ENCODE peak calls at places on chromosomes 11 and 22, in nine cellular contexts. X is HCT116, I is cardiac fibroblast, D is mesendoderm, R is HEK293T, H is IMR-90, E is Calu3, Q is tibial nerve, Y is NCI-H1694. M is an unnamed sample.

GRCh38 chr22:49620666-49621065 is 207.0 kb downstream of the BRD1 start:
- DNase-seq in X (no peak), I (no peak), D (no peak), R (no peak), H (no peak), E (no peak), Q (no peak), Y (no peak), M (no peak)

GRCh38 chr11:126978155-126978554 is 22.4 kb downstream of the KIRREL3 start:
- DNase-seq in X (no peak), I (no peak), D (peak; percentile 71), R (no peak), H (no peak), E (peak; percentile 10), Q (no peak), Y (no peak), M (no peak)

GRCh38 chr22:30591191-30591587 is 521 bp downstream of the PES1 start:
- DNase-seq in X (no peak), I (peak; percentile 46), D (no peak), R (no peak), H (peak; percentile 56), E (no peak), Q (no peak), Y (no peak), M (no peak)

GRCh38 chr11:73996161-73996747 is 12.6 kb downstream of the UCP3 start:
- DNase-seq in X (no peak), I (no peak), D (no peak), R (no peak), H (no peak), E (no peak), Q (no peak), Y (no peak), M (no peak)

GRCh38 chr11:118900535-118901384 is 17.1 kb downstream of the CXCR5 start:
- DNase-seq in X (no peak), I (no peak), D (no peak), R (no peak), H (no peak), E (no peak), Q (no peak), Y (no peak), M (no peak)

GRCh38 chr11:66459138-66459778 is 7.4 kb upstream of the PELI3 start:
- DNase-seq in X (no peak), I (no peak), D (no peak), R (no peak), H (no peak), E (no peak), Q (no peak), Y (no peak), M (peak; percentile 71)

GRCh38 chr11:70677232-70677916 is 279.0 kb downstream of the CTTN start:
- DNase-seq in X (no peak), I (no peak), D (no peak), R (no peak), H (no peak), E (no peak), Q (no peak), Y (no peak), M (no peak)

GRCh38 chr11:15710593-15711260 is 596.0 kb downstream of the INSC start:
- DNase-seq in X (no peak), I (no peak), D (peak; percentile 12), R (no peak), H (no peak), E (no peak), Q (no peak), Y (no peak), M (peak; percentile 84)